ENCODE peak calls at places on chromosomes 11 and 22, in six cellular contexts. One of them, this sample, is unnamed.

GRCh38 chr11:7584910-7585309 is 71.1 kb downstream of the PPFIBP2 start:
- DNase-seq in fibroblast of mammary gland: no peak
- DNase-seq in fibroblast of lung: no peak
- DNase-seq in ovary: no peak
- DNase-seq in HFF-Myc: no peak
- DNase-seq in cardiac fibroblast: no peak
- DNase-seq in this sample: no peak

GRCh38 chr11:68213135-68213515 is at the start of gene KMT5B:
- DNase-seq in fibroblast of lung: peak; percentile 71
- DNase-seq in HFF-Myc: no peak
- DNase-seq in cardiac fibroblast: peak; percentile 57
- DNase-seq in fibroblast of mammary gland: peak; percentile 52
- DNase-seq in ovary: peak; percentile 74
- DNase-seq in this sample: peak; percentile 68

GRCh38 chr22:44023404-44024287 is 456 bp upstream of the PARVB start:
- DNase-seq in fibroblast of mammary gland: peak; percentile 34
- DNase-seq in HFF-Myc: no peak
- DNase-seq in cardiac fibroblast: peak; percentile 50
- DNase-seq in fibroblast of lung: peak; percentile 32
- DNase-seq in ovary: peak; percentile 50
- DNase-seq in this sample: no peak

GRCh38 chr22:44587004-44587793 is 89.2 kb upstream of the RTL6 start:
- DNase-seq in fibroblast of lung: no peak
- DNase-seq in cardiac fibroblast: no peak
- DNase-seq in HFF-Myc: no peak
- DNase-seq in fibroblast of mammary gland: no peak
- DNase-seq in ovary: peak; percentile 25
- DNase-seq in this sample: peak; percentile 8

GRCh38 chr11:9719949-9720646 is 56.2 kb downstream of the SWAP70 start:
- DNase-seq in ovary: no peak
- DNase-seq in fibroblast of mammary gland: no peak
- DNase-seq in HFF-Myc: no peak
- DNase-seq in cardiac fibroblast: peak; percentile 25
- DNase-seq in fibroblast of lung: no peak
- DNase-seq in this sample: no peak

GRCh38 chr22:46010951-46011626 is 34.1 kb upstream of the WNT7B start:
- DNase-seq in HFF-Myc: no peak
- DNase-seq in ovary: peak; percentile 46
- DNase-seq in cardiac fibroblast: no peak
- DNase-seq in fibroblast of mammary gland: no peak
- DNase-seq in fibroblast of lung: no peak
- DNase-seq in this sample: no peak

GRCh38 chr11:88421530-88421929 is 84.0 kb upstream of the CTSC start:
- DNase-seq in fibroblast of lung: no peak
- DNase-seq in ovary: no peak
- DNase-seq in HFF-Myc: no peak
- DNase-seq in fibroblast of mammary gland: peak; percentile 68
- DNase-seq in cardiac fibroblast: peak; percentile 62
- DNase-seq in this sample: peak; percentile 75

GRCh38 chr11:8271106-8271886 is 7.6 kb upstream of the LMO1 start:
- DNase-seq in cardiac fibroblast: no peak
- DNase-seq in fibroblast of mammary gland: no peak
- DNase-seq in fibroblast of lung: no peak
- DNase-seq in ovary: no peak
- DNase-seq in HFF-Myc: no peak
- DNase-seq in this sample: no peak

GRCh38 chr11:114081641-114082414 is 22.3 kb downstream of the ZBTB16 start:
- DNase-seq in HFF-Myc: no peak
- DNase-seq in ovary: no peak
- DNase-seq in cardiac fibroblast: peak; percentile 75
- DNase-seq in fibroblast of lung: peak; percentile 90
- DNase-seq in fibroblast of mammary gland: peak; percentile 89
- DNase-seq in this sample: peak; percentile 71

GRCh38 chr22:19884161-19884953 is 29.7 kb upstream of the GNB1L start:
- DNase-seq in fibroblast of mammary gland: no peak
- DNase-seq in fibroblast of lung: no peak
- DNase-seq in ovary: peak; percentile 24
- DNase-seq in cardiac fibroblast: no peak
- DNase-seq in HFF-Myc: no peak
- DNase-seq in this sample: no peak

GRCh38 chr11:63710476-63711217 is 29.3 kb downstream of the RTN3 start:
- DNase-seq in fibroblast of lung: peak; percentile 82
- DNase-seq in ovary: no peak
- DNase-seq in cardiac fibroblast: peak; percentile 73
- DNase-seq in HFF-Myc: peak; percentile 37
- DNase-seq in fibroblast of mammary gland: peak; percentile 78
- DNase-seq in this sample: peak; percentile 88

GRCh38 chr22:46105494-46106278 is 44.6 kb upstream of the PPARA start:
- DNase-seq in fibroblast of lung: peak; percentile 65
- DNase-seq in fibroblast of mammary gland: peak; percentile 86
- DNase-seq in HFF-Myc: no peak
- DNase-seq in ovary: peak; percentile 74
- DNase-seq in cardiac fibroblast: peak; percentile 63
- DNase-seq in this sample: peak; percentile 66

GRCh38 chr11:69638941-69639681 is 1.8 kb upstream of the CCND1 start:
- DNase-seq in fibroblast of lung: peak; percentile 97
- DNase-seq in fibroblast of mammary gland: peak; percentile 96
- DNase-seq in ovary: no peak
- DNase-seq in HFF-Myc: peak; percentile 94
- DNase-seq in cardiac fibroblast: peak; percentile 98
- DNase-seq in this sample: peak; percentile 98
- H3K4me3 ChIP-seq in fibroblast of lung: peak overlapping the region; percentile 83
- H3K4me3 ChIP-seq in fibroblast of mammary gland: peak overlapping the region; percentile 99
- H3K4me3 ChIP-seq in ovary: no peak overlapping the region
- H3K4me3 ChIP-seq in HFF-Myc: peak overlapping the region; percentile 99
- H3K4me3 ChIP-seq in cardiac fibroblast: peak overlapping the region; percentile 42
- H3K4me3 ChIP-seq in this sample: peak overlapping the region; percentile 96

DNA sequence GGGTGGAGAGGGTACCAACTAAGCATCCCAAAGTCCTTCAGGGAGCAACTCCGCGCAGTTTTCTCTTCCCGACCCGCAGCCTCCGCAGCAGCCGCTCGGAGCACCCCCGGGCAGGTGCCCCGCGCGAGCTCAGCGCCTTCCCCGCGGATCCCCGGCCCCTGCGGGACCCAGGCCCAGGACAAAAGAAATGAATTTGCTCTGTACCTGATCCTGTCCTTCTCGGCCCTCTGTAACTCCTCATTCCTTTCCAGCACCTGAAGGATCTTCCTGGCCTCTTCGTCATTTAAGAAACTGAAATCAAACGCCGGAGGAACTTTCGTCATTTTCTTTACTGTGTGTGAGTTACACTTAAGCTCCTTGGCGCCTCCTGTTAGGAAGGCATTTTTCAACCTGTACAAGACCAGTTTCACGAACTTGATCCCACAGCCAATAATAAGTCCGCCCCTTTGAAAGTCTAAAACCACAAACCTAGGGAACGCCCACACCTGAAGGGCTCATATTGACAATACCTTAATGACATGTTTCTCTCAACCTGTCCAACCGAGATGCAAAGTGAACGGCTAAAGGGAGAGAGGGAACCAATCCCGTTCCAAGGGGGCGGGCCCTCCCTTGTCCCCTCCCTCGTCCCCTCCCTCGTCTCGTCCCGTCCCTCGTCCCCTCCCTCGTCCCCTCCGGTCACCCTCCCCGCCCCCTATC is at the start of gene EXPH5:
- DNase-seq in HFF-Myc: peak; percentile 36
- DNase-seq in cardiac fibroblast: peak; percentile 46
- DNase-seq in fibroblast of lung: peak; percentile 61
- DNase-seq in fibroblast of mammary gland: peak; percentile 32
- DNase-seq in ovary: peak; percentile 73
- DNase-seq in this sample: peak; percentile 55
- TF ChIP-seq CTCF in HFF-Myc: no peak
- TF ChIP-seq CTCF in cardiac fibroblast: no peak
- TF ChIP-seq CTCF in fibroblast of lung: no peak
- TF ChIP-seq CTCF in fibroblast of mammary gland: no peak
- TF ChIP-seq CTCF in ovary: no peak
- TF ChIP-seq CTCF in this sample: peak; percentile 23

DNA sequence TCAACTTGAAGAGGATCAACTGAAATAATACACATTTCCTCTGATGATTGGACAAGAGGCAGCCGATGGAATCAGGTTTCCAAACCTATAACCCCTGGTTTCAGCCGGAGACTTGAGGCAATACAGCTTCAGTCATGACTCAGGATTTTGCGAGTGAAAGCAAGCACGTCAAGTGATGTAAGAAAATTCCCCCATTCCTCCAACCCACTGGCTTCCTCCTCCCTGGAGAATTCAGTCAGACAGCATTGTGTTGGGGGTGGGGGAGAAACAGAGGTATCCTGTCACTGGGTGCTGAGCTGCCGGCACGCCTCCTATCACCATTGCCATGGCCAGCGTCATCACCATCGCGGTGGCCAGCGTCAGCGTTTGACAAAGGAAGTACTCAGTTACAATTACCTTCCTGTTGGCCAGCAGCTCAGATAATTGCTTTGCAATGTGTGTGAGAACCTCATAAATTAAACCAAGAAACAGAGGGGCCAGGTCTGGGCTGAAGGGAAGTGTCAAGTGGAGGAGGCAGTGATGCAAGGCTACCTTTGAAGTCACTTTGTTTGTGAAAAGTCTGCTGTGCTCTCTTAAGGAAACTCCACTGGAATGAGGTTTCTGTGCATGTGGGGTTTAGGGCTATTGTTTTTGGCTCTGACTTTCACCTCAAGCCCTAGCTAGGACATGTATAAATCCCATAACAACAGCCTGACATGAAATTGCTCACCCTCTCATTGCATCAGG is 50.3 kb downstream of the LIF start:
- DNase-seq in HFF-Myc: peak; percentile 98
- DNase-seq in cardiac fibroblast: peak; percentile 100
- DNase-seq in fibroblast of mammary gland: peak; percentile 100
- DNase-seq in ovary: peak; percentile 57
- DNase-seq in fibroblast of lung: peak; percentile 100
- DNase-seq in this sample: peak; percentile 100
- H3K4me3 ChIP-seq in HFF-Myc: peak overlapping the region; percentile 8
- H3K4me3 ChIP-seq in cardiac fibroblast: no peak overlapping the region
- H3K4me3 ChIP-seq in fibroblast of mammary gland: no peak overlapping the region
- H3K4me3 ChIP-seq in ovary: no peak overlapping the region
- H3K4me3 ChIP-seq in fibroblast of lung: no peak overlapping the region
- H3K4me3 ChIP-seq in this sample: no peak overlapping the region

GRCh38 chr11:97454988-97455387 is 1065.2 kb downstream of the JRKL start:
- DNase-seq in fibroblast of mammary gland: peak; percentile 0
- DNase-seq in fibroblast of lung: peak; percentile 54
- DNase-seq in cardiac fibroblast: peak; percentile 72
- DNase-seq in HFF-Myc: no peak
- DNase-seq in ovary: no peak
- DNase-seq in this sample: peak; percentile 83
- TF ChIP-seq CTCF in fibroblast of mammary gland: no peak
- TF ChIP-seq CTCF in fibroblast of lung: peak; percentile 49
- TF ChIP-seq CTCF in cardiac fibroblast: peak; percentile 68
- TF ChIP-seq CTCF in HFF-Myc: no peak
- TF ChIP-seq CTCF in ovary: no peak
- TF ChIP-seq CTCF in this sample: peak; percentile 77

GRCh38 chr11:1868056-1868635 is 15.3 kb downstream of the LSP1 start:
- DNase-seq in fibroblast of mammary gland: no peak
- DNase-seq in fibroblast of lung: no peak
- DNase-seq in cardiac fibroblast: no peak
- DNase-seq in HFF-Myc: no peak
- DNase-seq in ovary: no peak
- DNase-seq in this sample: no peak
- H3K4me3 ChIP-seq in fibroblast of mammary gland: no peak overlapping the region
- H3K4me3 ChIP-seq in fibroblast of lung: no peak overlapping the region
- H3K4me3 ChIP-seq in cardiac fibroblast: no peak overlapping the region
- H3K4me3 ChIP-seq in HFF-Myc: no peak overlapping the region
- H3K4me3 ChIP-seq in ovary: no peak overlapping the region
- H3K4me3 ChIP-seq in this sample: no peak overlapping the region

This sample was measured in choroid plexus epithelial cell.